ENCODE peak calls at places on chromosomes 11 and 22, in six cellular contexts. S is retinal pigment epithelial cell, V is BJ, D is Calu3, Z is neural crest cell, G is progenitor cell of endocrine pancreas. F is an unnamed sample.
A peak's percentile ranks its signal among the peaks of the same experiment; 100 is the strongest.

GRCh38 chr11:45771194-45771941 is 33.6 kb upstream of the SLC35C1 start:
- DNase-seq in S (no peak), V (no peak), D (peak; percentile 71), Z (peak; percentile 87), G (peak; percentile 60), F (peak; percentile 86)

GRCh38 chr22:19109198-19110063 is 12.8 kb downstream of the DGCR2 start:
- DNase-seq in S (no peak), V (no peak), D (no peak), Z (no peak), G (no peak), F (no peak)

GRCh38 chr11:71086687-71087258 is 165.6 kb downstream of the SHANK2 start:
- DNase-seq in S (peak; percentile 2), V (no peak), D (peak; percentile 42), Z (peak; percentile 45), G (peak; percentile 38), F (peak; percentile 62)

GRCh38 chr22:46758867-46759290 is 3.6 kb upstream of the TBC1D22A start:
- DNase-seq in S (peak; percentile 43), V (no peak), D (peak; percentile 65), Z (peak; percentile 50), G (peak; percentile 45), F (peak; percentile 67)

GRCh38 chr11:7968686-7969085 is 3.4 kb upstream of the NLRP10 start:
- DNase-seq in S (no peak), V (no peak), D (no peak), Z (no peak), G (no peak), F (no peak)

GRCh38 chr11:78203184-78203583 is 14.5 kb downstream of the USP35 start:
- DNase-seq in S (no peak), V (no peak), D (no peak), Z (no peak), G (no peak), F (no peak)

GRCh38 chr11:31383116-31383515 is 13.5 kb downstream of the DNAJC24 start:
- DNase-seq in S (no peak), V (no peak), D (no peak), Z (no peak), G (no peak), F (no peak)

GRCh38 chr11:13043912-13044628 is 35.0 kb downstream of the RASSF10 start:
- DNase-seq in S (no peak), V (no peak), D (no peak), Z (no peak), G (no peak), F (no peak)

GRCh38 chr11:44617671-44618461 is 52.4 kb downstream of the CD82 start:
- DNase-seq in S (no peak), V (no peak), D (no peak), Z (no peak), G (no peak), F (no peak)

GRCh38 chr11:64356498-64357411 is 2.2 kb upstream of the RPS6KA4 start:
- DNase-seq in S (no peak), V (no peak), D (peak; percentile 65), Z (peak; percentile 65), G (no peak), F (peak; percentile 85)

GRCh38 chr11:27020736-27021135 is 19.9 kb upstream of the BBOX1 start:
- DNase-seq in S (no peak), V (no peak), D (no peak), Z (no peak), G (no peak), F (no peak)

GRCh38 chr11:80727315-80727714 is 1286.5 kb upstream of the TENM4 start:
- DNase-seq in S (no peak), V (no peak), D (peak; percentile 24), Z (no peak), G (no peak), F (peak; percentile 32)

GRCh38 chr22:35842954-35843353 is 125.3 kb downstream of the APOL5 start:
- DNase-seq in S (no peak), V (no peak), D (peak; percentile 66), Z (peak; percentile 28), G (no peak), F (peak; percentile 40)

GRCh38 chr11:77201991-77202841 is 74.2 kb downstream of the MYO7A start:
- DNase-seq in S (no peak), V (no peak), D (no peak), Z (no peak), G (no peak), F (no peak)

GRCh38 chr11:46710821-46711269 is 8.2 kb upstream of the F2 start:
- DNase-seq in S (peak; percentile 99), V (peak; percentile 88), D (no peak), Z (no peak), G (no peak), F (no peak)

GRCh38 chr22:39422101-39422500 is 22.5 kb downstream of the TAB1 start:
- DNase-seq in S (no peak), V (no peak), D (no peak), Z (no peak), G (no peak), F (no peak)

GRCh38 chr11:66067640-66068039 is 2.4 kb upstream of the PACS1 start:
- DNase-seq in S (no peak), V (no peak), D (no peak), Z (no peak), G (no peak), F (no peak)

GRCh38 chr11:126607374-126607773 is 251.9 kb downstream of the ST3GAL4 start:
- DNase-seq in S (no peak), V (no peak), D (peak; percentile 67), Z (peak; percentile 59), G (peak; percentile 47), F (peak; percentile 73)

GRCh38 chr11:111983187-111983986 is 41.8 kb upstream of the DLAT start:
- DNase-seq in S (peak; percentile 68), V (no peak), D (peak; percentile 61), Z (peak; percentile 48), G (peak; percentile 51), F (peak; percentile 36)

GRCh38 chr11:17230867-17231851 is 23.4 kb upstream of the PIK3C2A start:
- DNase-seq in S (no peak), V (no peak), D (no peak), Z (no peak), G (no peak), F (no peak)

GRCh38 chr11:61575886-61576516 is 4.9 kb downstream of the SYT7 start:
- DNase-seq in S (no peak), V (no peak), D (no peak), Z (no peak), G (no peak), F (no peak)

GRCh38 chr11:536841-537621 is at the start of gene LRRC56:
- DNase-seq in S (peak; percentile 36), V (peak; percentile 42), D (peak; percentile 89), Z (peak; percentile 70), G (peak; percentile 77), F (peak; percentile 76)

GRCh38 chr11:108436594-108436993 is 30.7 kb downstream of the C11orf65 start:
- DNase-seq in S (no peak), V (no peak), D (no peak), Z (no peak), G (no peak), F (no peak)

GRCh38 chr22:31520036-31520435 is 23.7 kb downstream of the SFI1 start:
- DNase-seq in S (no peak), V (no peak), D (no peak), Z (no peak), G (no peak), F (no peak)

GRCh38 chr11:119324124-119324665 is 7.3 kb upstream of the MCAM start:
- DNase-seq in S (no peak), V (no peak), D (no peak), Z (no peak), G (no peak), F (no peak)

GRCh38 chr11:41201156-41201555 is 258.3 kb downstream of the LRRC4C start:
- DNase-seq in S (no peak), V (no peak), D (peak; percentile 4), Z (peak; percentile 65), G (peak; percentile 49), F (peak; percentile 47)

GRCh38 chr22:26702906-26703830 is 45.8 kb downstream of the MIAT start:
- DNase-seq in S (no peak), V (no peak), D (no peak), Z (no peak), G (no peak), F (no peak)

GRCh38 chr11:40306938-40307548 is 1152.4 kb downstream of the LRRC4C start:
- DNase-seq in S (no peak), V (no peak), D (no peak), Z (peak; percentile 12), G (no peak), F (peak; percentile 25)

GRCh38 chr11:73957654-73958361 is 7.0 kb downstream of the DNAJB13 start:
- DNase-seq in S (no peak), V (no peak), D (no peak), Z (no peak), G (no peak), F (no peak)

GRCh38 chr11:57332694-57333440 is 2.8 kb downstream of the SSRP1 start:
- DNase-seq in S (no peak), V (no peak), D (no peak), Z (no peak), G (no peak), F (no peak)

GRCh38 chr11:57336111-57336666 is 497 bp upstream of the SSRP1 start:
- DNase-seq in S (no peak), V (no peak), D (no peak), Z (no peak), G (no peak), F (no peak)

GRCh38 chr11:57335023-57335342 is 709 bp downstream of the SSRP1 start:
- DNase-seq in S (no peak), V (no peak), D (no peak), Z (no peak), G (no peak), F (no peak)

GRCh38 chr11:57338152-57338551 is at the start of gene P2RX3:
- DNase-seq in S (no peak), V (no peak), D (no peak), Z (no peak), G (no peak), F (no peak)

GRCh38 chr11:57335343-57336110 is at the start of gene SSRP1:
- DNase-seq in S (no peak), V (no peak), D (peak; percentile 81), Z (peak; percentile 66), G (peak; percentile 66), F (peak; percentile 69)
- TF ChIP-seq CTCF in S (no peak), V (no peak), D (no peak), Z (no peak), G (no peak), F (no peak)

DNA sequence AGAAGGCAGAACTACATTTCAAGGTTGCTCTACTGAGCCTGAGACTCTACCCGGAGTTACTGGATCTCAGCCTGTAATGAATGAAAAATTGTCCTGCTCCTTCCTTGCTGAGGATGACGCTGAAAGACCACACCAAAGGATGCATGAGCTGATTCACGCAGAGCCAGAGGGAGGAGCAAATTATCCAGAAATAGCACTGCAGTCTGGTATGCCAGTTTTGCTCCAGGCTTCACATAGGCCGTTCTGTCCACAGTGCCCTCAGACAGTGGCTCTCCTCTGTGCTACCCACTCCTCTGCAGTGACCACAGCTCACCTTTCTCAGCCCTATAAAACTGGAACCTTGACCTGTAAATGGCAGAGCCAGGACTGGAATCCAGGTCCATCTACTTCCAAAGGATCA is 79.3 kb upstream of the GALNT18 start:
- DNase-seq in S (no peak), V (peak; percentile 1), D (no peak), Z (no peak), G (no peak), F (no peak)
- TF ChIP-seq CTCF in S (no peak), V (no peak), D (no peak), Z (no peak), G (no peak), F (no peak)

GRCh38 chr11:130178441-130178971 is 18.9 kb downstream of the ST14 start:
- DNase-seq in S (no peak), V (no peak), D (no peak), Z (no peak), G (no peak), F (no peak)
- TF ChIP-seq CTCF in S (no peak), V (no peak), D (no peak), Z (no peak), G (no peak), F (no peak)

GRCh38 chr11:35387341-35387982 is 31.9 kb downstream of the SLC1A2 start:
- DNase-seq in S (no peak), V (no peak), D (no peak), Z (no peak), G (no peak), F (no peak)
- TF ChIP-seq CTCF in S (no peak), V (no peak), D (no peak), Z (no peak), G (no peak), F (no peak)

F was measured in endothelial cell.